ENCODE peak calls at places on chromosomes 16 and 17, in six cellular contexts. L is activated T-cell treated with anti-CD3 and anti-CD28 coated beads for 24 hours; U is stimulated activated CD8-positive, alpha-beta memory T cell treated with anti-CD3 and anti-CD28 coated beads, Interleukin-2, amount 100 ng/mL, for 1 hour; H is activated naive CD4-positive, alpha-beta T cell treated with anti-CD3 and anti-CD28 coated beads, Interleukin-2, amount 10 ng/mL, durations not matched to agents 7 days and 5 days; J is H54; Z is BJ. A is an unnamed sample.

GRCh38 chr17:17712268-17712924 is 31.1 kb downstream of the RAI1 start:
- DNase-seq in Z (peak), U (no peak), L (no peak), H (no peak), J (peak), A (no peak)

GRCh38 chr16:57258226-57258909 is 13.3 kb downstream of the ARL2BP start:
- DNase-seq in H (no peak), U (no peak), L (no peak), Z (no peak), J (no peak), A (no peak)

GRCh38 chr16:80623376-80623775 is 82.6 kb downstream of the DYNLRB2 start:
- DNase-seq in Z (no peak), J (no peak), H (no peak), L (no peak), U (no peak), A (no peak)

GRCh38 chr17:74152591-74153455 is 50.7 kb upstream of the RPL38 start:
- DNase-seq in U (no peak), Z (no peak), L (no peak), H (no peak), J (no peak), A (no peak)

GRCh38 chr16:17258848-17259713 is 211.7 kb downstream of the XYLT1 start:
- DNase-seq in J (no peak), U (no peak), H (no peak), Z (no peak), L (no peak), A (no peak)

GRCh38 chr16:46896314-46896968 is 12.3 kb downstream of the GPT2 start:
- DNase-seq in L (no peak), Z (no peak), H (no peak), J (no peak), U (no peak), A (no peak)

GRCh38 chr16:3754304-3754703 is 37.0 kb upstream of the TRAP1 start:
- DNase-seq in Z (no peak), L (no peak), U (no peak), J (no peak), H (no peak), A (no peak)

GRCh38 chr16:75733305-75734141 is 7.2 kb upstream of the CPHXL start:
- DNase-seq in U (no peak), L (no peak), H (no peak), Z (peak), J (no peak), A (no peak)

GRCh38 chr16:29198731-29199521 is 207.6 kb downstream of the NPIPB11 start:
- DNase-seq in U (no peak), L (no peak), J (no peak), Z (no peak), H (no peak), A (no peak)

GRCh38 chr17:4903051-4903818 is at the start of gene CHRNE:
- DNase-seq in J (peak), Z (no peak), H (peak), L (peak), U (peak), A (peak)

GRCh38 chr17:42342242-42343008 is 45.8 kb downstream of the STAT3 start:
- DNase-seq in H (peak), Z (no peak), J (no peak), L (no peak), U (no peak), A (no peak)

GRCh38 chr17:69388791-69389442 is 25.6 kb upstream of the MAP2K6 start:
- DNase-seq in H (no peak), J (no peak), Z (no peak), U (no peak), L (no peak), A (no peak)

GRCh38 chr17:33261911-33262665 is 31.0 kb downstream of the ASIC2 start:
- DNase-seq in H (no peak), Z (no peak), J (no peak), L (no peak), U (no peak), A (no peak)

A was measured in stimulated activated CD4-positive, alpha-beta T cell treated with anti-CD3 and anti-CD28 coated beads, Interleukin-4, amount 100 ng/mL, for 48 hours.